ENCODE peak calls at places on chromosomes 6 and 20, in five cellular contexts. Y is lower lobe of right lung, Z is HAP-1, W is right lobe of liver, N is transverse colon. A is an unnamed sample.
A peak's percentile ranks its signal among the peaks of the same experiment; 100 is the strongest.

GRCh38 chr6:52317841-52318581 is 33.5 kb upstream of the MCM3 start:
- DNase-seq in Y (no peak), Z (no peak), W (no peak), N (no peak), A (no peak)

GRCh38 chr6:20845592-20845991 is 311.3 kb downstream of the CDKAL1 start:
- DNase-seq in Y (no peak), Z (no peak), W (no peak), N (no peak), A (no peak)

GRCh38 chr6:31776563-31776960 is 566 bp downstream of the VWA7 start:
- DNase-seq in Y (peak; percentile 57), Z (no peak), W (no peak), N (no peak), A (no peak)

GRCh38 chr6:11236351-11236750 is 3.9 kb upstream of the NEDD9 start:
- DNase-seq in Y (no peak), Z (no peak), W (no peak), N (no peak), A (no peak)

GRCh38 chr6:19896580-19897010 is 59.4 kb downstream of the ID4 start:
- DNase-seq in Y (no peak), Z (no peak), W (no peak), N (no peak), A (no peak)

GRCh38 chr6:2194643-2195042 is 50.8 kb downstream of the GMDS start:
- DNase-seq in Y (no peak), Z (no peak), W (no peak), N (no peak), A (no peak)

GRCh38 chr6:144178323-144178722 is 28.0 kb downstream of the STX11 start:
- DNase-seq in Y (no peak), Z (no peak), W (no peak), N (no peak), A (no peak)

GRCh38 chr6:43095939-43096338 is 19.8 kb downstream of the PTK7 start:
- DNase-seq in Y (no peak), Z (no peak), W (no peak), N (no peak), A (no peak)

GRCh38 chr6:23454090-23454998 is 671.7 kb upstream of the NRSN1 start:
- DNase-seq in Y (no peak), Z (no peak), W (no peak), N (no peak), A (peak; percentile 4)

GRCh38 chr6:105794263-105794662 is 291.9 kb upstream of the PRDM1 start:
- DNase-seq in Y (peak; percentile 78), Z (no peak), W (peak; percentile 90), N (peak; percentile 55), A (no peak)

GRCh38 chr20:57030611-57031600 is 235.5 kb downstream of the BMP7 start:
- DNase-seq in Y (no peak), Z (peak; percentile 61), W (no peak), N (no peak), A (no peak)

GRCh38 chr20:6940052-6940451 is 172.6 kb downstream of the BMP2 start:
- DNase-seq in Y (no peak), Z (peak; percentile 20), W (no peak), N (no peak), A (no peak)

GRCh38 chr6:167121471-167121870 is 1.4 kb upstream of the CCR6 start:
- DNase-seq in Y (no peak), Z (no peak), W (no peak), N (no peak), A (no peak)

GRCh38 chr6:83221886-83222479 is 28.8 kb downstream of the RWDD2A start:
- DNase-seq in Y (no peak), Z (no peak), W (no peak), N (no peak), A (no peak)

GRCh38 chr6:110430236-110430635 is 14.9 kb upstream of the DDO start:
- DNase-seq in Y (no peak), Z (no peak), W (no peak), N (no peak), A (no peak)

GRCh38 chr6:113631616-113632015 is 225.5 kb upstream of the MARCKS start:
- DNase-seq in Y (no peak), Z (no peak), W (no peak), N (no peak), A (no peak)

GRCh38 chr6:113630365-113630737 is 226.8 kb upstream of the MARCKS start:
- DNase-seq in Y (no peak), Z (no peak), W (no peak), N (no peak), A (no peak)

GRCh38 chr6:113633638-113634037 is 223.5 kb upstream of the MARCKS start:
- DNase-seq in Y (no peak), Z (no peak), W (no peak), N (no peak), A (no peak)

GRCh38 chr6:113630738-113631535 is 226.2 kb upstream of the MARCKS start:
- DNase-seq in Y (no peak), Z (no peak), W (no peak), N (peak; percentile 47), A (no peak)

DNA sequence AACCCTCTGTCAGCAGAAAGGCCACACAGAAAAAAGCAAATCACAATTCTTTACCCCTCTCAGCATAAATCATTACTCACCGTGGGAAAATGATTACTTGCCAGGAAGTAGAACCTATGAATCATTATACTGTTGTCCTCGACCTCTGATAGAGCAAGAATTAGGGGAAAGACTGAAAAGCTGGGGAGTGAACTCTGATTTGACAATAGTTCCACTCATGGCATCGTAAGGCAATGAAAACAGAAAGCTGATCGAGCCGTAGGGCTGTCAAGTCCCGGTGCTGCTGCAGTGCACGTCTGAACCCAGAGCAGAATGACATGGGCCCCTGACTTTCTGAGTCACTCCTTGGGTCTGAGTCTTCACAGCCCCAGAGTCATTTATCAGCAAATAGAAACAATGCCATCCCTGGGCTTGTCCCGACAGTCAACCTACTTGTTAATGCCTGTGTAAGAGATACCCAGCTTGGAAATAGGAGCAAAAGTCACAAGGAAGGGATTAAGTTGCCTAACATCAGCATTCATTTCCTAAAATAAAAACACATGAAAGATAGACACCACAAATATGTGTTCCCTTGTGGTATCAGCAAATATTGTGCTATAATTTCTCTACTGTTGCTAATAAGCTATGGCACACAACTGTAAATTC is 224.8 kb upstream of the MARCKS start:
- DNase-seq in Y (no peak), Z (no peak), W (no peak), N (peak; percentile 54), A (peak; percentile 91)
- H3K4me3 ChIP-seq in Y (peak overlapping the region; percentile 31), Z (no peak overlapping the region), W (no peak overlapping the region), N (peak overlapping the region; percentile 29), A (peak overlapping the region; percentile 8)

GRCh38 chr6:6753301-6753700 is 164.8 kb downstream of the LY86 start:
- DNase-seq in Y (no peak), Z (no peak), W (no peak), N (peak; percentile 54), A (no peak)

GRCh38 chr6:6760054-6760453 is 171.5 kb downstream of the LY86 start:
- DNase-seq in Y (no peak), Z (no peak), W (no peak), N (no peak), A (no peak)

GRCh38 chr6:6758915-6759654 is 170.6 kb downstream of the LY86 start:
- DNase-seq in Y (no peak), Z (peak; percentile 69), W (peak; percentile 80), N (peak; percentile 61), A (no peak)

DNA sequence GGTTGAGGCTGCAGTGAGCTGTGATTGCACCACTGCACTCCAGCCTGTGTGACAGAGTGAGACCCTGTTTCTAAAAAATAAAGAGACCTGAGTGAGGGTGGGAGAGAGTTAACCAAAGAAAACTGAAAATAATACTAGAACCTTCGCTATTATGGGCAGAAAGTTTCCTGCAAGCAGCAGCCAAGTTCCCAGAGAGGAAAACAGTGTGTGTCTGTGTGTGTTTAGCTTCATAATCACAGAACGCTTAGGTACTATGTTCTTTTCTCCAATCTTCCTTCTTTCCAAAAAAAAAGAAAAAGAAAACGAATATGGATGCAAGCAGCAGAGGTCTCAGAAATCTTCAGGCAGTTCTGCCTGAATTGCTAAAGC is 170.0 kb downstream of the LY86 start:
- DNase-seq in Y (no peak), Z (no peak), W (no peak), N (no peak), A (no peak)
- H3K4me3 ChIP-seq in Y (no peak overlapping the region), Z (no peak overlapping the region), W (no peak overlapping the region), N (no peak overlapping the region), A (no peak overlapping the region)

DNA sequence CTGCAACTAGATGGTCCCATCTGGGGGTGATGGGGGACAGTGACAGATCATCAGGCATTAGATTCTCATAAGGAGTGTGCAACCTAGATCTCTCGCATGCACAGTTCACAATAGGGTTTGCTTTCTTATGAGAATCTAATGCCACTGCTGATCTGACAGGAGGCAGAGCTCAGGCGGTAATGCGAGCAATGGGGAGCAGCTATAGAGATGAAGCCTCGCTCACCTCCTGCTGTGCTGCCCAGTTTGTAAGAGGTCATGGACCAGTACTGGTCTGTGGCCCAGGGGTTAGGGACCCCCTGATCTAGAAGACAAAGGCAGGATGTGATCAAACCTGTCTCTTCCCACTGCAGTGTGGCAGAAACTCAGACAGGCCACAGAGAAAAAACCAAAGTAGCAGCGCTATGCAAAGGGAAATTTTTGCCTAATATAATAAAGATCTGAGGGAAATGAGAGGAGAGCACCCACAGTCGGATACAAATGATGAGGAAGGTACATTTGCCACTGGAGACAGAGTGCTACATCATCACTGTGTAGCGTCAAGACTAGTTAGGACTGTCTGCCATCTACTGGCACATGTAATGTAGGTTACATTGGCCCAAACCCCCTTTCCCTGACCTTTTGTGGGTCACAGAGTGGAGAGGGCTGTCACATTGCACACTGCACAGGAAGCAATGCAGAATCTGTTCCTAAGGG is 4.1 kb upstream of the LY86 start:
- DNase-seq in Y (no peak), Z (no peak), W (no peak), N (no peak), A (no peak)
- H3K4me3 ChIP-seq in Y (no peak overlapping the region), Z (no peak overlapping the region), W (no peak overlapping the region), N (no peak overlapping the region), A (no peak overlapping the region)

DNA sequence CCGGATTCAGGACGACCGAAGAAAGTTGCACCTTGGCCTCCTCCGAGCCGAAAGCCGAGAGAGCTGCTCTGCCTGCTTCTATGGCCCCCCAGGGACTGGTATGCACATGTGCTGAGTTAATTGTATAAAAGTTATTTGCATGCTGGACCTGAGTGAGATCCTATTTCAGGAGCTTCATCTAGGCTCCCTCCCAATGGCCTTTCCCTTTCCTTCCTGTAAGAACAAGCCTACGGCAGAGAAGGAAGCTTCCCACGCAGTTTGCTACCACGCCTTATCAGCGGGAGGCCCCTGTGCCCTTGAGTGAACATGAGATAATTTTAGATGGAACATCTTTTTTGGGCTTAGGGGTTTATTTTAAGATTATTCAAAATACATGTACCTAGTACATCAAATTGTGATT is 65.9 kb downstream of the RIN2 start:
- DNase-seq in Y (no peak), Z (no peak), W (no peak), N (no peak), A (no peak)
- H3K4me3 ChIP-seq in Y (no peak overlapping the region), Z (no peak overlapping the region), W (no peak overlapping the region), N (no peak overlapping the region), A (no peak overlapping the region)

DNA sequence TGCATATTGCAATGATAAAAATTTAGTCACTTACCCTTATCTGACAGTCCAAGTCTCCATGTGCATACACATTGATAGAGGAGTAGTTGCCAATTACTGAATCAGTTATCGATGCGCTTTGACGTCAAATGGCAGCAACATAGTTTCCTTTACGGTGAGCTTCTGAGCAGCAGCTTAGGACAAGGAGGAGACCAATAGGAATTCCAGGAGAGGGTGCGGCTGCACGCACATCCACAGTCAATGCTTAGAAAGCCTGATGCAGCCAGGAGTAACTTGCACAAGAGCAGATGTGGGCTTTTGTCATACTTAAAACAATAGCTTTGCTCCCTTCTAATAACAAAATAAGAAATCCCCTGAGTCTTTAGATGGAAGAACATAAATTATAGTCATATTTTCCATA is 442.0 kb downstream of the BCKDHB start:
- DNase-seq in Y (no peak), Z (no peak), W (no peak), N (no peak), A (no peak)
- H3K4me3 ChIP-seq in Y (no peak overlapping the region), Z (no peak overlapping the region), W (no peak overlapping the region), N (no peak overlapping the region), A (no peak overlapping the region)

A was measured in Panc1.